ENCODE peak calls at places on chromosomes 3 and 15, in eight cellular contexts. F is GM12865; O is activated naive CD4-positive, alpha-beta T cell treated with Interleukin-2 at 50 U/mL for 16 hours; D is activated CD8-positive, alpha-beta memory T cell treated with anti-CD3 and anti-CD28 coated beads, Interleukin-2, amount 50 U/mL, for 4 hours; L is GM12878; U is mammary epithelial cell; C is RPMI8226; V is activated T-helper 1 cell treated with anti-CD3 and anti-CD28 coated beads, Interleukin-12 subunit alpha, Interleukin-12 subunit beta, Interleukin-2, Interleukin-4 antibody, amounts not matched to agents 30 ng/mL and 10 ng/mL and 1 ng/mL, durations not matched to agents 14 hours and 24 hours and 36 hours. Q is an unnamed sample.

GRCh38 chr15:43094416-43095039 is 11.3 kb downstream of the UBR1 start:
- DNase-seq in F (no peak), D (no peak), L (no peak), U (no peak), V (no peak), O (no peak), C (no peak), Q (no peak)

GRCh38 chr15:31752363-31752762 is 278.0 kb upstream of the CHRNA7 start:
- DNase-seq in D (no peak), U (peak), C (no peak), L (no peak), F (no peak), O (no peak), V (no peak), Q (no peak)

GRCh38 chr3:64650710-64651109 is 37.1 kb downstream of the ADAMTS9 start:
- DNase-seq in U (no peak), C (no peak), F (no peak), O (no peak), L (no peak), V (no peak), D (no peak), Q (no peak)

GRCh38 chr3:128763967-128764366 is 38.0 kb downstream of the RAB7A start:
- DNase-seq in O (peak), D (peak), C (no peak), F (no peak), V (no peak), U (no peak), L (no peak), Q (no peak)

GRCh38 chr3:31754575-31755278 is 222.0 kb downstream of the STT3B start:
- DNase-seq in V (no peak), L (peak), F (peak), O (no peak), D (no peak), C (peak), U (no peak), Q (no peak)

GRCh38 chr3:39435006-39435748 is 28.7 kb downstream of the RPSA start:
- DNase-seq in U (peak), L (no peak), F (no peak), D (no peak), C (no peak), O (no peak), V (no peak), Q (no peak)

GRCh38 chr3:67657192-67657591 is 2.8 kb upstream of the SUCLG2 start:
- DNase-seq in O (no peak), C (no peak), U (no peak), D (no peak), L (no peak), F (no peak), V (no peak), Q (no peak)

GRCh38 chr3:117074833-117075232 is 365.3 kb downstream of the TUSC7 start:
- DNase-seq in F (no peak), O (no peak), D (no peak), V (no peak), U (no peak), C (no peak), L (no peak), Q (no peak)

GRCh38 chr3:61134532-61134931 is 116.7 kb downstream of the FHIT start:
- DNase-seq in C (no peak), V (no peak), D (no peak), O (no peak), F (no peak), L (no peak), U (no peak), Q (no peak)

GRCh38 chr3:124565013-124565412 is 165.2 kb upstream of the UMPS start:
- DNase-seq in C (peak), O (peak), U (peak), V (peak), D (peak), L (no peak), F (peak), Q (peak)